ENCODE peak calls at places on chromosomes 5 and 9, in five cellular contexts. X is GM10248, J is brain microvascular endothelial cell, T is HFFc6, B is astrocyte of the cerebellum. R is an unnamed sample.

GRCh38 chr9:88791105-88791805 is 200.0 kb upstream of the S1PR3 start:
- DNase-seq in T (peak), J (peak), B (peak), X (no peak), R (peak)

GRCh38 chr9:110121170-110121569 is 86.8 kb downstream of the C9orf152 start:
- DNase-seq in J (no peak), B (no peak), X (no peak), T (no peak), R (no peak)

GRCh38 chr9:92850898-92851297 is 26.9 kb downstream of the ZNF484 start:
- DNase-seq in X (no peak), T (no peak), B (no peak), J (no peak), R (no peak)

GRCh38 chr5:174601937-174602336 is 122.4 kb upstream of the MSX2 start:
- DNase-seq in X (no peak), T (no peak), J (no peak), B (no peak), R (no peak)

GRCh38 chr5:16140417-16140816 is 39.2 kb downstream of the MARCHF11 start:
- DNase-seq in T (no peak), B (no peak), X (no peak), J (no peak), R (no peak)

GRCh38 chr5:113397046-113397445 is 37.7 kb downstream of the TSSK1B start:
- DNase-seq in B (no peak), T (no peak), X (no peak), J (no peak), R (peak)

GRCh38 chr5:172641359-172642045 is 439 bp downstream of the NEURL1B start:
- DNase-seq in X (no peak), T (no peak), J (no peak), B (no peak), R (no peak)

GRCh38 chr5:144391044-144391443 is 220.4 kb downstream of the KCTD16 start:
- DNase-seq in T (no peak), J (no peak), X (no peak), B (no peak), R (no peak)

GRCh38 chr9:137987244-137988030 is 109.9 kb downstream of the CACNA1B start:
- DNase-seq in B (no peak), T (no peak), X (no peak), J (no peak), R (no peak)

GRCh38 chr5:27592231-27592630 is 553.8 kb upstream of the CDH9 start:
- DNase-seq in T (no peak), X (no peak), B (peak), J (peak), R (no peak)

GRCh38 chr9:113675475-113675941 is 200.6 kb upstream of the ZNF618 start:
- DNase-seq in J (peak), T (peak), B (peak), X (no peak), R (peak)

GRCh38 chr9:118693645-118694044 is 675.6 kb downstream of the BRINP1 start:
- DNase-seq in X (no peak), T (no peak), J (no peak), B (no peak), R (peak)

GRCh38 chr5:30325795-30326194 is 867.7 kb upstream of the CDH6 start:
- DNase-seq in J (no peak), X (no peak), T (no peak), B (no peak), R (no peak)

GRCh38 chr5:30324083-30324482 is 869.4 kb upstream of the CDH6 start:
- DNase-seq in X (no peak), J (no peak), T (no peak), B (no peak), R (no peak)
- TF ChIP-seq CTCF in X (no peak), J (no peak), T (no peak), B (no peak), R (no peak)

DNA sequence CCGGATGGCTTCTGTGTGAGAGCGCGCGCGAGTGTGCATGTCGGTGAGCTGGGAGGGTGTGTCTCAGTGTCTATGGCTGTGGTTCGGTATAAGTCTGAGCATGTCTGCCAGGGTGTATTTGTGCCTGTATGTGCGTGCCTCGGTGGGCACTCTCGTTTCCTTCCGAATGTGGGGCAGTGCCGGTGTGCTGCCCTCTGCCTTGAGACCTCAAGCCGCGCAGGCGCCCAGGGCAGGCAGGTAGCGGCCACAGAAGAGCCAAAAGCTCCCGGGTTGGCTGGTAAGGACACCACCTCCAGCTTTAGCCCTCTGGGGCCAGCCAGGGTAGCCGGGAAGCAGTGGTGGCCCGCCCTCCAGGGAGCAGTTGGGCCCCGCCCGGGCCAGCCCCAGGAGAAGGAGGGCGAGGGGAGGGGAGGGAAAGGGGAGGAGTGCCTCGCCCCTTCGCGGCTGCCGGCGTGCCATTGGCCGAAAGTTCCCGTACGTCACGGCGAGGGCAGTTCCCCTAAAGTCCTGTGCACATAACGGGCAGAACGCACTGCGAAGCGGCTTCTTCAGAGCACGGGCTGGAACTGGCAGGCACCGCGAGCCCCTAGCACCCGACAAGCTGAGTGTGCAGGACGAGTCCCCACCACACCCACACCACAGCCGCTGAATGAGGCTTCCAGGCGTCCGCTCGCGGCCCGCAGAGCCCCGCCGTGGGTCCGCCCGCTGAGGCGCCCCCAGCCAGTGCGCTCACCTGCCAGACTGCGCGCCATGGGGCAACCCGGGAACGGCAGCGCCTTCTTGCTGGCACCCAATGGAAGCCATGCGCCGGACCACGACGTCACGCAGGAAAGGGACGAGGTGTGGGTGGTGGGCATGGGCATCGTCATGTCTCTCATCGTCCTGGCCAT is at the start of gene ADRB2:
- DNase-seq in J (peak), T (peak), B (peak), X (peak), R (peak)
- TF ChIP-seq CTCF in J (peak), T (no peak), B (no peak), X (no peak), R (no peak)

GRCh38 chr5:100900142-100900795 is 2.8 kb downstream of the ST8SIA4 start:
- DNase-seq in J (peak), T (no peak), B (no peak), X (no peak), R (peak)
- TF ChIP-seq CTCF in J (peak), T (no peak), B (peak), X (peak), R (no peak)

DNA sequence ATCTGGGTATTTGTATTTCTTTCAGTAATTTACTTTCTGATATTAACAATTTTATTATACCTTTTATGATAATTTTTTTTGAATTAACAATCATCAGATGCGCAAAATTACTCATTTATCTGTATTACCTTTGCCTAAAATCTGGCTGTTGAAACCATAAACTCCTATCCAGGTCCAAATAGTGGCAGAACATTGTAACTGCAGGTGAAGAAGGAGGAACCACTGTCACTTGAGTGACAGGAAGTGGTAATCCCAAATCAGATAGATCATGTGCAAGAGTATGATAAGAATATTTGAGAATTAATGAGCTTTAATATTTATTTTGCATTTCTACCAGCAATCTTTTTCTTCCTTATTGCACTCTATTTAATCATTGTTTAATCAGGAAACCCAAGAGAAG is 139.3 kb upstream of the TLE4 start:
- DNase-seq in X (no peak), J (no peak), T (no peak), B (no peak), R (peak)
- TF ChIP-seq CTCF in X (no peak), J (peak), T (peak), B (no peak), R (no peak)

DNA sequence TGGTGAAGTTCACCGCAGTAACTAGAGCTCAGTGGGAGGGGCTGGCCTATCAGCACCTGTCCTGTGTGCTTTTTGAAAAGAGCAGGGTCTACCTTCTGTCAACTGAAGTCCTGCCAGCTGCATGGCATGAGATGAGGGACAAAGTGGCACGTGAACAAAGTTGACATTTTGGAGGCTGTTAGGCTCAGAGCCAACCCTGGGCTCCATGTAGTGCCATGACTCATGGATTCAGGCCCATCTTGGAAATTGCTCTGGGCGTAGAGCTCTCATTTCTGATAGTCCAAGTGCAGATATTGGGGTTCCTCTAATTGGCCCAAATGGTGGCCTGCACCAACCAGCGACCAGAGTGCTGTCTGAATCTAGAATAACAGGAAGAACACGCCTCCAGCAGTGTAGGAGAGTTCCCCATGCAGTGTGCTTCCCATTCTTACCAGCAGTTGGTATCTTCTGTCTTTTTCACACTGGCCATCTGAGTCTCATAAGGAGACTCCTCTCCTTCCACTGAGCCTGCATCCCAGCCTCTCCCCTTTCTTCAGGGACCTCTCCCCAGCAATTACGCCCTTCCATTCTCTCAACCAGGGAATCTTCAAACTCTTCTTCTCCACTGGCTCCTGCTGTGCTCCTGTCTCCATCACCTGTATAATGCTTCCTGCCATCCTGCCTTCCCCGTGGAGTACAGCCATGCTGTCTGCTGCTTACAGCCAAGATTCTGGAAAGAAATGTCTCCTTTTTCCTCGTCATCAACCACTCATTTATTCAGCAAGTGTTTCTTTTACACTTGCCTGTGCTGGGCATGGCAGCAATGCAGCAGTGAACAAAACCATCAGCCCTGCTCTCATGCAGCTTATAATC is 30.4 kb downstream of the IRF1 start:
- DNase-seq in B (no peak), J (no peak), X (no peak), T (no peak), R (no peak)
- TF ChIP-seq CTCF in B (peak), J (peak), X (no peak), T (peak), R (peak)

DNA sequence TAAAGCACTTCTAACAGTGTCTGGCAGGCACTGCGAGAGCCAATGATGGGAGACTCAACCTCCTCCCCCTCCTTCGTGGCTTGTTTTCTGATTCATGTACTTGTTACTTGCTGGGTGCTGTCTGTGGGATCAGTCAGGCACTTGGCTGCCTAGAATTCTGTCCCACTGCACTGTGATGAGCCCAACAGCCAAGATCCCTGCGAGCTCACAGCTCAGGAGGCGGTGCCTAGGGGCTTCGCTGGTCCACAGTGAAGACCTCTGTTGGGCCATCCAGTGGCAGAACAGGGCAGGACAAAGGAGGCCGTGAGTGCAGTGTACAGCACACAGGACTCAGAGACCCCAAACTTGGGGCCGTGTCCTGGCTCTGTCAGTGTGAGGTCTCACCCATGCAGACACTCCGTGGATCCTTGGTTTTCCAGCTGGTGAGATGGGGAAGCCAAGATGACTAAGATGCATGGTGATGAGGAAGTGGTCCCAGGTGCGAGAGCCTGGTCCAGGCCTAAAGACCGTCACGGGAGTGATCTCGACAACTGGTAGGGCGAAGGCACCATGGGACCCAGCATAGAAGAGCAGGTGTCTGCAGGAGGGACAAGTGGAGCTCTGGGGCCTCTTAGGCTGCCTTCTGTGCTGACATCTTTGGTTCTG is 19.5 kb downstream of the MYMK start:
- DNase-seq in J (peak), T (peak), B (no peak), X (no peak), R (no peak)
- TF ChIP-seq CTCF in J (no peak), T (no peak), B (no peak), X (no peak), R (no peak)

DNA sequence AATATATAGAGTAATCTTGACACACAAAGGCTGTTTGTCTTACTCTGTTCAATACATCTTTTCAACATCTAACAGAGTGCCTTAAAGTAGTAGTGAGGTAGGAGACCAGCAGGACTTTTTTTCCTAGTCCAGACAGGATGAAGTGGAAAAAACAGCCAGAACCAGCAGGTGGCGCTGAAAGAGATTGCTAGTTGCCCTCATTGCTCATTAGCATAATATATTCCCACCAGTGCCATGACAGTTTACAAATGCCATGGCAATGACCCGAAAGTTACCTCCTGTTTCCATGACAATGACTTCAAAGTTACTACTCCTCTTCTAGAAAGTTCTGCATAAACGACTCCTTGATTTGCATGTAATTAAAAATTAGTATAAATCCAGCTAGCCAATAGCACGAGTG is 387.4 kb downstream of the ACTL7B start:
- DNase-seq in J (peak), B (no peak), X (peak), T (peak), R (peak)
- TF ChIP-seq CTCF in J (peak), B (peak), X (no peak), T (peak), R (peak)

DNA sequence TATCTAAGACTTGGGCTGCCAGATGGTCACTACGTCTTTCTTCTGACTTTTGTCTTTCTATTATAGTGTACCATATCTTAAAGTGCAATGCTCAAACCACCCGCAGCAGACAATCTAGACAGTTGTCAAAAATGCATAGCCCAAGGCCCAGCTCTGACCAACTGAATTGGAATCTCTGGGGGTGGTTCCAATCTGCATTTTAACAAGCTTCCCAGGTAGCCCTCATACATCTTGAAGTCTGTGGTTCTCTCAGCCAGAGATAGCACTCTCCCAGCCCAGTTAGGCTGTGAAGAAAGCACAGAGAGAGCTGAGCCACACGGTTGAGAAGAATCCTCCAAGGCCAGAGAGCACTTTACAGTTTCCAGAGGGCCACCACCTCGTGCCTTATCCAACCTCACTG is 128.2 kb upstream of the HAND1 start:
- DNase-seq in T (no peak), X (no peak), B (no peak), J (no peak), R (no peak)
- TF ChIP-seq CTCF in T (no peak), X (no peak), B (no peak), J (no peak), R (no peak)

DNA sequence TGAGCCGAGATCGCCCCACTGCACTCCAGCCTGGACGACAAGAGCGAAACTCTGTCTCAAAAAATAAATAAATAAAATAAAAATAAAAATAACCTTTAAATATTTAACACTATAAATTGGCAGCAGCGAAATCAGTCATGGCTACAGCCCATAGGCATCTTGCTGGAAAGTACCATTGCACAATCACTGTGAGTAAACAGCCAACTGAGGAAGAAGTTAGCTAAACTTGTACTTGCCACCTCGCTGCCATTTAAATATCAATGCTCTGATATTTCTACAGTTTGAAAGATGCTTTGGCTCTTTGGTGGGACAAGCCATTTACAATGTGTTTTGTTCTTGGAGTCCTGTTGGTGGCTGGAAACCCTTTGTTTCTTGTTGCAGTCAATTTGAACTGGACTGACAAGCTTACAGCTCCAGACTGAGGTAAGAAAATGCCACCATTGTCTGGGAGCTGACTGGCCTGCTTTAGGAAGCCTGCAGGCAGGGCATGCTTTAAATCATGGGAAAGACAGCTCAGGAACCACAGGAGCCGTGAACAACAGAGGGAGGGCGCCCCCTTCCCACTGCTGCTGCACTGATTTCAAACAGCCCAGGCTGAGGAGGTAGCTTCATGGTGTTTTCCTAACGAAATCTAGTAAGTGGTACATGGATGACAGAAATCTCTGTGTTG is 322.8 kb upstream of the RFX3 start:
- DNase-seq in X (no peak), J (no peak), B (no peak), T (no peak), R (peak)
- TF ChIP-seq CTCF in X (no peak), J (peak), B (peak), T (peak), R (no peak)

DNA sequence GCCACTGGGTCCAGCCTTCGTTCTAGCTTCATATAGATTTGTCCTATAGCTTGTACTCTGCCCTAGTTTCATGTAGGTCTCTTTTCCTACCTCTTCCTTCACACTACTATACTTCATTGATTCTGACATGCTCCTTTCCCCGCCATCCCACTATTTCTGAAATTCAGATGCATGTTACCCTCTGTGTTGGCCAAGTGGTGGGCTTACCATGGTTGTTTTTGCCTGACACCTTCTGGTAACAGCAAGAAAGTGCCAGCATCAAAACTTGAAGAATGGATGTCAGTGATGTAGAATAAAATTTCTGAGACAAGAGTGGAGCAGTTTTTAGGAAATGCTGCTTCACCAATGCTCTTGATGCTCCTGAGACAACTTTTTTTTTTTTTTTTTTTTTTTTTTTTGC is 19.5 kb upstream of the SERINC5 start:
- DNase-seq in T (no peak), X (no peak), B (no peak), J (no peak), R (peak)
- TF ChIP-seq CTCF in T (peak), X (peak), B (peak), J (peak), R (peak)